ENCODE peak calls at places on chromosome 4, in six cellular contexts. F is neuronal stem cell, C is trophoblast cell, L is IMR-90, J is H1, O is mesenchymal stem cell. V is an unnamed sample.

GRCh38 chr4:145732001-145732400 is 52.1 kb downstream of the C4orf51 start:
- DNase-seq in C (no peak), O (peak), J (no peak), F (no peak), L (no peak), V (no peak)

GRCh38 chr4:2936773-2937145 is 26.4 kb downstream of the NOP14 start:
- DNase-seq in J (no peak), O (peak), L (peak), C (peak), F (no peak), V (no peak)

GRCh38 chr4:153758136-153758535 is 1.7 kb downstream of the RNF175 start:
- DNase-seq in F (no peak), J (no peak), L (no peak), O (no peak), C (no peak), V (peak)

GRCh38 chr4:41381384-41381783 is 124.7 kb downstream of the UCHL1 start:
- DNase-seq in O (no peak), L (no peak), F (no peak), J (no peak), C (no peak), V (no peak)

GRCh38 chr4:172826866-172827265 is 341.7 kb upstream of the GALNT7 start:
- DNase-seq in F (no peak), O (no peak), L (no peak), J (no peak), C (no peak), V (no peak)

GRCh38 chr4:15506464-15506863 is 36.8 kb downstream of the CC2D2A start:
- DNase-seq in L (peak), C (no peak), O (peak), F (no peak), J (no peak), V (no peak)

GRCh38 chr4:53474178-53474577 is 96.7 kb downstream of the FIP1L1 start:
- DNase-seq in O (no peak), C (no peak), L (no peak), J (no peak), F (no peak), V (no peak)

GRCh38 chr4:152591361-152591760 is 55.5 kb upstream of the FBXW7 start:
- DNase-seq in O (peak), L (peak), C (no peak), F (peak), J (peak), V (peak)

GRCh38 chr4:4859799-4860380 is 425 bp downstream of the MSX1 start:
- DNase-seq in L (no peak), O (peak), F (no peak), C (no peak), J (no peak), V (no peak)

GRCh38 chr4:184621518-184621917 is 27.7 kb downstream of the CASP3 start:
- DNase-seq in L (no peak), F (no peak), J (no peak), O (no peak), C (no peak), V (no peak)

DNA sequence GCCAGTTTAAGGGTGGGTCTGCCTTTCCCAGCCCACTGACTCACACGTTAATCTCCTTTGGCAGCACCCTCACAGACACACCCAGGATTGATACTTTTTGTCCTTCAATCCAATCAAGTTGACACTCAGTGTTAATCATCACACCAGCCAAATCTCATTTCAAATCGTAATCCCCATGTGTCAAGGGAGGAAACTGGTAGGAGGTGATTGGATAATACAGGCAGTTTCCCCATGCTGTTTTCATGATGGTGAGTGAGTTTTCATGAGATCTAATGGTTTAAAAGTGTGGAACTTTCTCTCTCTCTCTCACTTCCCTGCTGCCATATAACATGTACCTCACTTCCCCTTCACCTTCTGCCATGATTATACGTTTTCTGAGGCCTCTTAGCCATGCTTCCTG is 647.2 kb upstream of the FRG1 start:
- DNase-seq in O (no peak), C (no peak), J (no peak), L (no peak), F (no peak), V (no peak)
- H4K91ac ChIP-seq in O (no peak), C (no peak), J (no peak), L (no peak), F (no peak), V (no peak)

GRCh38 chr4:116926631-116927295 is 158.6 kb downstream of the TRAM1L1 start:
- DNase-seq in J (peak), F (peak), L (no peak), C (no peak), O (no peak), V (no peak)
- H2BK120ac ChIP-seq in J (no peak), F (no peak), L (no peak), C (no peak), O (no peak), V (no peak)

DNA sequence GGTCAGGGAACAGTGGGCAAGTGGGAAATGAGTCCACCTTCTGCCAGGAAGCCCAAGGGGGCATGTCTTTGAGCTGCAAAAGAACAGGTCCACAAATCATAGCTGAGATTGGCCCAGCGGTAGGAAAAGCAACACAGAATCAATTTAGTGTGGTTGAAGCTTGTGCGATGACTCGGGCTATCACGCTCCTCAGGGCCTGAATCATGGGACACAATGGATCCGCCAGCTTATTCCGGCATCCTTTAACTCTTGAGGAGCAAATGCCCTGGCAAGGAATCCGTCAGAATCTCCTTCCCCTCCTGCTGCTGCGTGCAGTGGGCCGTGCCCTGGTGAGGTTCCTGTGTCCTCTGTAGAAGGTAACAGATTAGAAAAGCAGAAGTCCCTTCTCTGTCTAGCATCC is 98.0 kb downstream of the RELL1 start:
- DNase-seq in O (no peak), F (no peak), C (no peak), L (no peak), J (no peak), V (no peak)
- H4K91ac ChIP-seq in O (no peak), F (no peak), C (no peak), L (no peak), J (no peak), V (no peak)

GRCh38 chr4:118352843-118353373 is at the start of gene PRSS12:
- DNase-seq in L (peak), F (peak), O (peak), J (peak), C (peak), V (peak)
- H2BK120ac ChIP-seq in L (peak), F (peak), O (peak), J (no peak), C (peak), V (no peak)

GRCh38 chr4:7238300-7238960 is 46.1 kb downstream of the SORCS2 start:
- DNase-seq in J (peak), O (no peak), F (no peak), C (no peak), L (no peak), V (no peak)

GRCh38 chr4:7235030-7235380 is 42.7 kb downstream of the SORCS2 start:
- DNase-seq in J (no peak), C (no peak), F (no peak), L (no peak), O (no peak), V (no peak)

GRCh38 chr4:7234355-7235029 is 42.2 kb downstream of the SORCS2 start:
- DNase-seq in L (no peak), C (no peak), F (no peak), J (no peak), O (no peak), V (no peak)

GRCh38 chr4:7237863-7238262 is 45.5 kb downstream of the SORCS2 start:
- DNase-seq in C (no peak), O (no peak), F (no peak), J (no peak), L (peak), V (no peak)

GRCh38 chr4:7236847-7237246 is 44.5 kb downstream of the SORCS2 start:
- DNase-seq in O (no peak), L (peak), C (no peak), J (no peak), F (no peak), V (no peak)
- H4K91ac ChIP-seq in O (no peak), L (no peak), C (no peak), J (no peak), F (no peak), V (no peak)

GRCh38 chr4:110614981-110615365 is 7.9 kb downstream of the PITX2 start:
- DNase-seq in F (peak), O (peak), L (no peak), C (no peak), J (no peak), V (peak)
- H2BK120ac ChIP-seq in F (no peak), O (peak), L (no peak), C (no peak), J (no peak), V (no peak)

GRCh38 chr4:921830-922331 is 10.2 kb downstream of the GAK start:
- DNase-seq in O (no peak), J (no peak), C (no peak), L (no peak), F (no peak), V (no peak)
- H4K91ac ChIP-seq in O (peak), J (no peak), C (no peak), L (no peak), F (no peak), V (no peak)

DNA sequence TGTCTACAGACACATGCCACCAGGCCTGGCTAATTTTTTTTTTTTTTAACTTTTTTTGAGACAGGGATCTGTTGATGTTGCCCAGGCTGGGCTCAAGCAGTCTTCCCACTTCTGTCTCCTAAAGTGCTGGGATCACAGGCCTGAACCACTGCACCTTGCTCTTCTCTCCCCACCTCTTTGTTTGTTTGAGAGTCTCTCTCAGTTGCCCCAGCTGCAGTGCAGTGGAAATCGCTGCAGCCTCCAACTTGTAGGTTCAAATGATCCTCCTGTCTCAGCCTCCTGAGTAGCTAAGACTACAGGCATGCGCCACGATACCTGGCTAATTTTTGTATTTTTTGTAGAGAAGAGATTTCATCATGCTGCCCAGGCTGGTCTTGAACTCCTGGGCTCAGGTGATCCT is 115.6 kb downstream of the LARP7 start:
- DNase-seq in F (no peak), J (no peak), L (no peak), C (no peak), O (no peak), V (no peak)
- H2BK120ac ChIP-seq in F (no peak), J (peak), L (no peak), C (no peak), O (no peak), V (no peak)

GRCh38 chr4:6829077-6829476 is 46.5 kb downstream of the KIAA0232 start:
- DNase-seq in C (no peak), O (no peak), F (no peak), J (no peak), L (no peak), V (no peak)
- H4K91ac ChIP-seq in C (no peak), O (no peak), F (no peak), J (no peak), L (no peak), V (no peak)

GRCh38 chr4:1667273-1667672 is 16.8 kb downstream of the FAM53A start:
- DNase-seq in J (no peak), F (no peak), C (no peak), O (no peak), L (no peak), V (no peak)

GRCh38 chr4:1664141-1664540 is 20.0 kb downstream of the FAM53A start:
- DNase-seq in F (no peak), J (no peak), C (peak), L (no peak), O (no peak), V (no peak)

GRCh38 chr4:1663549-1663948 is 20.6 kb downstream of the FAM53A start:
- DNase-seq in L (no peak), C (no peak), O (no peak), F (no peak), J (no peak), V (no peak)

GRCh38 chr4:1668488-1668840 is 15.6 kb downstream of the FAM53A start:
- DNase-seq in O (no peak), L (no peak), F (no peak), J (no peak), C (no peak), V (peak)

GRCh38 chr4:1666391-1666790 is 17.7 kb downstream of the FAM53A start:
- DNase-seq in O (no peak), J (no peak), C (no peak), F (no peak), L (no peak), V (no peak)
- H2BK120ac ChIP-seq in O (no peak), J (no peak), C (no peak), F (no peak), L (no peak), V (no peak)

V was measured in H9.